ENCODE peak calls at places on chromosomes 13 and 19, in ten cellular contexts. Z, J, U, W, C, A, Y, K, P and H are unnamed samples.

GRCh38 chr13:49652691-49653305 is 24.5 kb downstream of the ARL11 start:
- DNase-seq in U (peak), C (peak), A (peak), K (no peak), P (no peak), J (no peak), Z (no peak), W (no peak), Y (peak), H (no peak)

GRCh38 chr19:39275578-39275977 is 7.4 kb downstream of the IFNL2 start:
- DNase-seq in W (no peak), K (no peak), A (no peak), U (no peak), Z (no peak), C (no peak), P (no peak), J (no peak), Y (no peak), H (no peak)

GRCh38 chr19:41323430-41324125 is 13.6 kb downstream of the CCDC97 start:
- DNase-seq in J (peak), W (peak), K (no peak), U (peak), Y (no peak), P (no peak), Z (peak), A (no peak), C (no peak), H (no peak)

GRCh38 chr19:3270908-3271307 is 46.4 kb downstream of the CELF5 start:
- DNase-seq in U (peak), Z (no peak), W (no peak), A (peak), C (peak), J (peak), P (peak), Y (no peak), K (no peak), H (no peak)

GRCh38 chr19:35963514-35963913 is 27.3 kb downstream of the LRFN3 start:
- DNase-seq in W (no peak), A (peak), J (peak), C (no peak), P (no peak), U (peak), Z (no peak), Y (no peak), K (no peak), H (no peak)

GRCh38 chr19:13408889-13409518 is 97.3 kb downstream of the CACNA1A start:
- DNase-seq in K (no peak), P (no peak), J (no peak), Z (no peak), W (no peak), C (no peak), A (no peak), U (no peak), Y (no peak), H (no peak)

GRCh38 chr13:52371736-52372247 is 34.2 kb downstream of the THSD1 start:
- DNase-seq in W (no peak), P (no peak), K (no peak), Y (no peak), A (peak), C (no peak), Z (no peak), U (peak), J (no peak), H (no peak)

GRCh38 chr19:55670280-55671053 is 4.6 kb upstream of the EPN1 start:
- DNase-seq in K (no peak), Y (no peak), P (peak), W (peak), C (no peak), J (peak), A (no peak), Z (no peak), U (no peak), H (no peak)

GRCh38 chr13:103695320-103695719 is 629.1 kb upstream of the SLC10A2 start:
- DNase-seq in W (no peak), K (no peak), Z (no peak), P (no peak), C (no peak), U (no peak), J (no peak), Y (no peak), A (no peak), H (no peak)

GRCh38 chr19:5086232-5086631 is 117.3 kb downstream of the KDM4B start:
- DNase-seq in Z (no peak), A (no peak), W (no peak), J (no peak), Y (no peak), C (no peak), P (no peak), K (no peak), U (no peak), H (peak)

GRCh38 chr19:50184196-50184595 is 19.2 kb upstream of the MYH14 start:
- DNase-seq in U (no peak), Z (no peak), Y (no peak), P (no peak), A (no peak), J (no peak), K (no peak), W (no peak), C (no peak), H (no peak)

GRCh38 chr13:48876289-48876688 is 99.4 kb upstream of the FNDC3A start:
- DNase-seq in A (no peak), K (no peak), J (no peak), P (no peak), W (no peak), U (no peak), Y (no peak), C (no peak), Z (no peak), H (no peak)

GRCh38 chr19:52214241-52214640 is 24.4 kb downstream of the PPP2R1A start:
- DNase-seq in Y (no peak), U (no peak), A (no peak), P (no peak), C (no peak), W (no peak), Z (no peak), J (no peak), K (no peak), H (no peak)

GRCh38 chr19:19448238-19448544 is 42.7 kb downstream of the GATAD2A start:
- DNase-seq in C (no peak), A (no peak), Z (no peak), P (no peak), Y (no peak), J (no peak), K (no peak), W (peak), U (no peak), H (no peak)

GRCh38 chr19:425056-425455 is 16.1 kb upstream of the C2CD4C start:
- DNase-seq in Z (peak), J (no peak), C (no peak), A (no peak), U (no peak), Y (no peak), P (no peak), W (no peak), K (no peak), H (no peak)

GRCh38 chr13:63044617-63045016 is 1629.0 kb upstream of the PCDH20 start:
- DNase-seq in U (no peak), Y (no peak), P (no peak), A (no peak), Z (no peak), C (no peak), W (no peak), J (no peak), K (no peak), H (no peak)

GRCh38 chr13:112331675-112332074 is 44.5 kb upstream of the SPACA7 start:
- DNase-seq in P (no peak), W (peak), U (no peak), Y (no peak), A (no peak), C (no peak), Z (no peak), K (no peak), J (no peak), H (no peak)

GRCh38 chr19:6743714-6744380 is 4.4 kb downstream of the TRIP10 start:
- DNase-seq in U (peak), A (no peak), K (no peak), C (no peak), W (no peak), Y (no peak), Z (no peak), J (no peak), P (no peak), H (no peak)

GRCh38 chr19:7083076-7083956 is 13.8 kb downstream of the ZNF557 start:
- DNase-seq in P (no peak), K (no peak), Z (no peak), U (peak), C (no peak), W (no peak), A (peak), J (no peak), Y (no peak), H (no peak)

GRCh38 chr13:91308299-91308698 is 39.2 kb upstream of the MIR17HG start:
- DNase-seq in W (no peak), U (peak), P (no peak), K (no peak), J (no peak), C (no peak), Z (no peak), A (peak), Y (peak), H (no peak)

GRCh38 chr19:33176670-33177416 is 17.3 kb upstream of the LRP3 start:
- DNase-seq in J (peak), W (peak), Z (peak), Y (peak), A (peak), P (peak), C (peak), K (peak), U (peak), H (peak)

GRCh38 chr13:49374585-49375290 is 69.1 kb downstream of the CAB39L start:
- DNase-seq in A (no peak), P (no peak), J (no peak), Y (peak), C (no peak), K (no peak), Z (no peak), U (peak), W (no peak), H (no peak)

GRCh38 chr13:90445179-90445578 is 902.3 kb upstream of the MIR17HG start:
- DNase-seq in A (peak), Z (no peak), P (no peak), U (peak), Y (no peak), K (no peak), C (no peak), J (no peak), W (no peak), H (no peak)

GRCh38 chr19:22617614-22618325 is 16.4 kb upstream of the ZNF492 start:
- DNase-seq in K (no peak), C (no peak), Z (peak), Y (no peak), P (no peak), A (no peak), U (no peak), W (no peak), J (peak), H (no peak)

GRCh38 chr19:54403054-54403453 is 12.2 kb upstream of the TTYH1 start:
- DNase-seq in Z (no peak), A (no peak), Y (no peak), W (no peak), J (no peak), K (no peak), C (no peak), P (no peak), U (no peak), H (no peak)

GRCh38 chr19:50542825-50543428 is 25.3 kb downstream of the LRRC4B start:
- DNase-seq in Z (no peak), W (no peak), J (no peak), U (no peak), C (no peak), P (no peak), K (no peak), Y (no peak), A (no peak), H (no peak)

GRCh38 chr19:55482128-55482961 is 2.6 kb upstream of the NAT14 start:
- DNase-seq in A (no peak), P (no peak), J (no peak), Z (no peak), C (no peak), K (no peak), Y (no peak), U (no peak), W (no peak), H (no peak)

GRCh38 chr13:88895261-88895941 is 1224.2 kb downstream of the SLITRK5 start:
- DNase-seq in J (no peak), U (no peak), C (no peak), K (no peak), W (no peak), A (no peak), Z (no peak), P (no peak), Y (no peak), H (no peak)

GRCh38 chr19:49133621-49134454 is 14.5 kb downstream of the PPFIA3 start:
- DNase-seq in W (peak), K (no peak), J (peak), U (peak), C (peak), A (no peak), Y (peak), Z (peak), P (no peak), H (peak)

GRCh38 chr13:83498486-83499190 is 383.6 kb downstream of the SLITRK1 start:
- DNase-seq in Y (no peak), W (no peak), U (peak), C (no peak), J (no peak), A (peak), K (no peak), Z (no peak), P (no peak), H (no peak)

GRCh38 chr19:43316591-43317319 is 36.7 kb upstream of the CD177 start:
- DNase-seq in Y (no peak), P (no peak), K (no peak), W (no peak), Z (no peak), U (peak), C (no peak), J (no peak), A (peak), H (no peak)

GRCh38 chr13:77521194-77521593 is 14.3 kb upstream of the SCEL start:
- DNase-seq in P (no peak), K (no peak), U (peak), Z (no peak), C (no peak), J (no peak), Y (no peak), W (no peak), A (no peak), H (no peak)

GRCh38 chr19:45470147-45471081 is 2.6 kb downstream of the FOSB start:
- DNase-seq in K (no peak), Z (no peak), A (no peak), Y (peak), W (peak), U (peak), P (peak), J (peak), C (no peak), H (peak)

GRCh38 chr13:102680842-102681725 is 13.8 kb downstream of the METTL21C start:
- DNase-seq in J (no peak), C (no peak), U (peak), P (no peak), W (no peak), Z (no peak), K (no peak), Y (no peak), A (no peak), H (no peak)

GRCh38 chr19:51305479-51305878 is 6.0 kb upstream of the IGLON5 start:
- DNase-seq in Y (no peak), W (no peak), K (no peak), U (no peak), A (no peak), C (no peak), Z (no peak), P (no peak), J (no peak), H (no peak)

GRCh38 chr13:60327551-60327950 is 69.5 kb upstream of the TDRD3 start:
- DNase-seq in J (no peak), W (no peak), A (no peak), K (no peak), U (no peak), C (no peak), Y (no peak), P (no peak), Z (no peak), H (no peak)

GRCh38 chr13:100266026-100266425 is 177.1 kb downstream of the PCCA start:
- DNase-seq in W (no peak), Z (no peak), U (no peak), C (no peak), J (no peak), K (no peak), A (no peak), P (no peak), Y (no peak), H (no peak)

GRCh38 chr19:11166281-11167142 is 10.9 kb upstream of the SPC24 start:
- DNase-seq in K (no peak), A (peak), P (no peak), C (no peak), U (no peak), W (peak), Z (peak), J (no peak), Y (no peak), H (no peak)